ENCODE peak calls at places on chromosomes 11 and 22, in nine cellular contexts. One of them, this sample, is unnamed.

GRCh38 chr22:33975841-33976240 is 55.6 kb upstream of the LARGE1 start:
- DNase-seq in SK-MEL-5: no peak
- DNase-seq in GM13976: no peak
- DNase-seq in HTR-8/SVneo: no peak
- DNase-seq in Peyer's patch: no peak
- DNase-seq in neural progenitor cell: no peak
- DNase-seq in left colon: no peak
- DNase-seq in HEK293T: no peak
- DNase-seq in cardiac muscle cell: no peak
- DNase-seq in this sample: no peak

GRCh38 chr11:133699071-133699470 is 146.2 kb downstream of the SPATA19 start:
- DNase-seq in SK-MEL-5: no peak
- DNase-seq in GM13976: no peak
- DNase-seq in HTR-8/SVneo: no peak
- DNase-seq in Peyer's patch: no peak
- DNase-seq in neural progenitor cell: no peak
- DNase-seq in left colon: no peak
- DNase-seq in HEK293T: no peak
- DNase-seq in cardiac muscle cell: no peak
- DNase-seq in this sample: no peak

GRCh38 chr11:26551186-26551801 is 20.8 kb downstream of the MUC15 start:
- DNase-seq in SK-MEL-5: peak
- DNase-seq in GM13976: no peak
- DNase-seq in HTR-8/SVneo: no peak
- DNase-seq in Peyer's patch: no peak
- DNase-seq in neural progenitor cell: no peak
- DNase-seq in left colon: no peak
- DNase-seq in HEK293T: no peak
- DNase-seq in cardiac muscle cell: no peak
- DNase-seq in this sample: no peak

GRCh38 chr22:31556627-31557203 is 60.4 kb downstream of the SFI1 start:
- DNase-seq in SK-MEL-5: peak
- DNase-seq in GM13976: no peak
- DNase-seq in HTR-8/SVneo: peak
- DNase-seq in Peyer's patch: no peak
- DNase-seq in neural progenitor cell: peak
- DNase-seq in left colon: no peak
- DNase-seq in HEK293T: peak
- DNase-seq in cardiac muscle cell: peak
- DNase-seq in this sample: peak

GRCh38 chr22:46636221-46637002 is 16.2 kb downstream of the GRAMD4 start:
- DNase-seq in SK-MEL-5: no peak
- DNase-seq in GM13976: no peak
- DNase-seq in HTR-8/SVneo: no peak
- DNase-seq in Peyer's patch: no peak
- DNase-seq in neural progenitor cell: peak
- DNase-seq in left colon: no peak
- DNase-seq in HEK293T: no peak
- DNase-seq in cardiac muscle cell: no peak
- DNase-seq in this sample: no peak

GRCh38 chr11:10268746-10269487 is 25.1 kb downstream of the SBF2 start:
- DNase-seq in SK-MEL-5: no peak
- DNase-seq in GM13976: no peak
- DNase-seq in HTR-8/SVneo: no peak
- DNase-seq in Peyer's patch: no peak
- DNase-seq in neural progenitor cell: no peak
- DNase-seq in left colon: no peak
- DNase-seq in HEK293T: no peak
- DNase-seq in cardiac muscle cell: no peak
- DNase-seq in this sample: no peak

GRCh38 chr11:30244255-30244654 is 13.4 kb downstream of the FSHB start:
- DNase-seq in SK-MEL-5: no peak
- DNase-seq in GM13976: no peak
- DNase-seq in HTR-8/SVneo: peak
- DNase-seq in Peyer's patch: no peak
- DNase-seq in neural progenitor cell: no peak
- DNase-seq in left colon: no peak
- DNase-seq in HEK293T: no peak
- DNase-seq in cardiac muscle cell: no peak
- DNase-seq in this sample: no peak

GRCh38 chr11:12915093-12915492 is 94.0 kb upstream of the RASSF10 start:
- DNase-seq in SK-MEL-5: no peak
- DNase-seq in GM13976: no peak
- DNase-seq in HTR-8/SVneo: no peak
- DNase-seq in Peyer's patch: no peak
- DNase-seq in neural progenitor cell: no peak
- DNase-seq in left colon: no peak
- DNase-seq in HEK293T: no peak
- DNase-seq in cardiac muscle cell: no peak
- DNase-seq in this sample: no peak

GRCh38 chr11:125429807-125430678 is 66.0 kb downstream of the FEZ1 start:
- DNase-seq in SK-MEL-5: no peak
- DNase-seq in GM13976: no peak
- DNase-seq in HTR-8/SVneo: no peak
- DNase-seq in Peyer's patch: no peak
- DNase-seq in neural progenitor cell: no peak
- DNase-seq in left colon: no peak
- DNase-seq in HEK293T: no peak
- DNase-seq in cardiac muscle cell: no peak
- DNase-seq in this sample: no peak

GRCh38 chr11:22169833-22170232 is 23.1 kb upstream of the ANO5 start:
- DNase-seq in SK-MEL-5: peak
- DNase-seq in GM13976: no peak
- DNase-seq in HTR-8/SVneo: no peak
- DNase-seq in Peyer's patch: no peak
- DNase-seq in neural progenitor cell: no peak
- DNase-seq in left colon: no peak
- DNase-seq in HEK293T: no peak
- DNase-seq in cardiac muscle cell: no peak
- DNase-seq in this sample: no peak

GRCh38 chr11:120536797-120537169 is 25.2 kb downstream of the GRIK4 start:
- DNase-seq in SK-MEL-5: no peak
- DNase-seq in GM13976: no peak
- DNase-seq in HTR-8/SVneo: no peak
- DNase-seq in Peyer's patch: no peak
- DNase-seq in neural progenitor cell: no peak
- DNase-seq in left colon: no peak
- DNase-seq in HEK293T: no peak
- DNase-seq in cardiac muscle cell: no peak
- DNase-seq in this sample: no peak

GRCh38 chr22:37487559-37487958 is 1.4 kb upstream of the MFNG start:
- DNase-seq in SK-MEL-5: no peak
- DNase-seq in GM13976: no peak
- DNase-seq in HTR-8/SVneo: no peak
- DNase-seq in Peyer's patch: no peak
- DNase-seq in neural progenitor cell: no peak
- DNase-seq in left colon: no peak
- DNase-seq in HEK293T: no peak
- DNase-seq in cardiac muscle cell: no peak
- DNase-seq in this sample: no peak

GRCh38 chr11:6650980-6651379 is 4.6 kb downstream of the DCHS1 start:
- DNase-seq in SK-MEL-5: no peak
- DNase-seq in GM13976: no peak
- DNase-seq in HTR-8/SVneo: no peak
- DNase-seq in Peyer's patch: no peak
- DNase-seq in neural progenitor cell: no peak
- DNase-seq in left colon: no peak
- DNase-seq in HEK293T: no peak
- DNase-seq in cardiac muscle cell: no peak
- DNase-seq in this sample: no peak

GRCh38 chr11:79167510-79168188 is 273.2 kb downstream of the TENM4 start:
- DNase-seq in SK-MEL-5: no peak
- DNase-seq in GM13976: no peak
- DNase-seq in HTR-8/SVneo: no peak
- DNase-seq in Peyer's patch: no peak
- DNase-seq in neural progenitor cell: no peak
- DNase-seq in left colon: no peak
- DNase-seq in HEK293T: no peak
- DNase-seq in cardiac muscle cell: no peak
- DNase-seq in this sample: no peak

This sample was measured in iPS-NIHi11.